ENCODE peak calls at places on chromosome 20, in eight cellular contexts. D is anterior cingulate cortex; L is CD4-positive, alpha-beta T cell; J is activated T-helper 2 cell treated with anti-CD3 and anti-CD28 coated beads, Interferon-gamma antibody, Interleukin-2, Interleukin-4, amounts not matched to agents 10 μg/mL and 5 μg/mL and 100 μg/mL, durations not matched to agents 14 hours and 24 hours and 36 hours; N is endodermal cell; V is memory B cell; W is LoVo; O is pancreas. M is an unnamed sample.

GRCh38 chr20:62054451-62054953 is 11.2 kb downstream of the TAF4 start:
- DNase-seq in D (no peak), O (no peak), W (no peak), N (no peak), L (no peak), V (no peak), J (no peak), M (no peak)

GRCh38 chr20:23125159-23125558 is 39.0 kb upstream of the CD93 start:
- DNase-seq in N (no peak), D (no peak), V (no peak), J (no peak), O (no peak), W (no peak), L (no peak), M (no peak)

GRCh38 chr20:36153754-36154695 is 515 bp upstream of the EPB41L1 start:
- DNase-seq in V (no peak), O (peak), N (peak), J (no peak), W (peak), D (peak), L (peak), M (peak)

GRCh38 chr20:64110411-64111068 is 3.2 kb upstream of the NPBWR2 start:
- DNase-seq in V (peak), N (peak), J (peak), O (no peak), W (no peak), D (no peak), L (no peak), M (no peak)

GRCh38 chr20:2521369-2522305 is 12.9 kb upstream of the ZNF343 start:
- DNase-seq in N (peak), J (peak), W (peak), V (peak), L (peak), D (peak), O (no peak), M (no peak)

GRCh38 chr20:43959079-43959919 is 44.6 kb downstream of the TOX2 start:
- DNase-seq in J (no peak), O (no peak), D (no peak), W (no peak), L (peak), N (peak), V (no peak), M (no peak)

GRCh38 chr20:34724172-34724571 is 20.0 kb downstream of the TP53INP2 start:
- DNase-seq in L (no peak), N (no peak), J (no peak), W (no peak), V (no peak), O (no peak), D (no peak), M (no peak)

GRCh38 chr20:63074631-63075030 is 67.9 kb upstream of the BHLHE23 start:
- DNase-seq in D (no peak), W (no peak), L (no peak), V (no peak), J (no peak), O (peak), N (no peak), M (no peak)

GRCh38 chr20:8213831-8214587 is 81.9 kb downstream of the PLCB1 start:
- DNase-seq in D (no peak), O (no peak), J (no peak), V (no peak), L (no peak), N (no peak), W (no peak), M (no peak)

GRCh38 chr20:49853640-49854039 is 41.0 kb downstream of the SLC9A8 start:
- DNase-seq in W (no peak), L (no peak), O (no peak), J (no peak), V (no peak), D (no peak), N (peak), M (no peak)

GRCh38 chr20:59836768-59837167 is 96.7 kb downstream of the SYCP2 start:
- DNase-seq in N (no peak), J (no peak), W (no peak), L (no peak), V (no peak), O (no peak), D (no peak), M (peak)

GRCh38 chr20:10065154-10065833 is 30.5 kb downstream of the ANKEF1 start:
- DNase-seq in V (no peak), J (no peak), L (no peak), O (no peak), D (no peak), N (no peak), W (no peak), M (no peak)

GRCh38 chr20:41029150-41029872 is 689 bp downstream of the TOP1 start:
- DNase-seq in L (peak), D (no peak), W (no peak), O (peak), N (peak), V (peak), J (peak), M (peak)

GRCh38 chr20:61927193-61927825 is 138.4 kb downstream of the TAF4 start:
- DNase-seq in W (no peak), J (no peak), L (no peak), O (peak), D (no peak), N (no peak), V (no peak), M (no peak)

GRCh38 chr20:20199338-20200160 is 147.2 kb downstream of the CFAP61 start:
- DNase-seq in W (no peak), J (no peak), O (no peak), L (no peak), N (peak), D (no peak), V (no peak), M (no peak)

GRCh38 chr20:327946-328563 is 2.7 kb downstream of the SOX12 start:
- DNase-seq in O (peak), V (no peak), J (no peak), D (no peak), W (no peak), L (no peak), N (no peak), M (no peak)

GRCh38 chr20:62252342-62252966 is 14.1 kb downstream of the OSBPL2 start:
- DNase-seq in W (peak), O (peak), J (no peak), D (no peak), V (no peak), L (no peak), N (no peak), M (no peak)

GRCh38 chr20:23419995-23420901 is 1.0 kb downstream of the NAPB start:
- DNase-seq in J (peak), W (peak), O (peak), L (peak), V (peak), D (no peak), N (peak), M (peak)

GRCh38 chr20:45157977-45158376 is 16.7 kb upstream of the PI3 start:
- DNase-seq in L (no peak), W (peak), V (no peak), O (no peak), N (no peak), J (no peak), D (no peak), M (no peak)

GRCh38 chr20:39004508-39004907 is 42.4 kb downstream of the DHX35 start:
- DNase-seq in V (no peak), D (no peak), J (no peak), N (no peak), O (no peak), L (peak), W (peak), M (no peak)

GRCh38 chr20:47317127-47317895 is 39.2 kb downstream of the ZMYND8 start:
- DNase-seq in D (no peak), L (peak), W (peak), J (peak), N (peak), V (no peak), O (no peak), M (peak)

GRCh38 chr20:59778615-59779200 is 154.7 kb downstream of the SYCP2 start:
- DNase-seq in L (no peak), N (no peak), J (no peak), D (no peak), O (no peak), V (no peak), W (no peak), M (no peak)

GRCh38 chr20:41080866-41081265 is 52.2 kb downstream of the TOP1 start:
- DNase-seq in D (no peak), N (no peak), J (no peak), L (no peak), V (no peak), O (no peak), W (no peak), M (no peak)

GRCh38 chr20:47355489-47356219 is 845 bp downstream of the ZMYND8 start:
- DNase-seq in L (no peak), N (no peak), D (no peak), J (no peak), W (no peak), V (no peak), O (no peak), M (no peak)

GRCh38 chr20:17177341-17177740 is 49.5 kb upstream of the PCSK2 start:
- DNase-seq in D (no peak), N (peak), J (no peak), V (no peak), O (no peak), L (no peak), W (no peak), M (no peak)

GRCh38 chr20:46396052-46396451 is 10.4 kb downstream of the ELMO2 start:
- DNase-seq in D (no peak), W (no peak), L (no peak), N (no peak), O (no peak), V (no peak), J (no peak), M (no peak)

GRCh38 chr20:32004963-32005362 is 5.3 kb upstream of the CCM2L start:
- DNase-seq in V (no peak), N (no peak), L (no peak), W (no peak), D (no peak), O (no peak), J (no peak), M (no peak)